ENCODE peak calls at places on chromosomes 6 and 20, in six cellular contexts. One of them, this sample, is unnamed.

GRCh38 chr6:151071295-151071694 is 168.5 kb upstream of the AKAP12 start:
- DNase-seq in suprapubic skin: no peak
- DNase-seq in A549: peak; percentile 79
- DNase-seq in tibial nerve: peak; percentile 41
- DNase-seq in H1: no peak
- DNase-seq in ovary: peak; percentile 64
- DNase-seq in this sample: peak; percentile 89

GRCh38 chr20:59181936-59182335 is 18.3 kb downstream of the ZNF831 start:
- DNase-seq in suprapubic skin: no peak
- DNase-seq in A549: no peak
- DNase-seq in tibial nerve: no peak
- DNase-seq in H1: no peak
- DNase-seq in ovary: no peak
- DNase-seq in this sample: peak; percentile 80

GRCh38 chr20:56995635-56996075 is 270.8 kb downstream of the BMP7 start:
- DNase-seq in suprapubic skin: no peak
- DNase-seq in A549: peak; percentile 36
- DNase-seq in tibial nerve: no peak
- DNase-seq in H1: peak; percentile 49
- DNase-seq in ovary: no peak
- DNase-seq in this sample: no peak

GRCh38 chr6:166567107-166567506 is 19.4 kb downstream of the RAMACL start:
- DNase-seq in suprapubic skin: peak; percentile 81
- DNase-seq in A549: no peak
- DNase-seq in tibial nerve: no peak
- DNase-seq in H1: no peak
- DNase-seq in ovary: no peak
- DNase-seq in this sample: no peak

GRCh38 chr6:127869772-127870404 is 31.0 kb downstream of the THEMIS start:
- DNase-seq in suprapubic skin: no peak
- DNase-seq in A549: no peak
- DNase-seq in tibial nerve: no peak
- DNase-seq in H1: no peak
- DNase-seq in ovary: no peak
- DNase-seq in this sample: no peak

GRCh38 chr6:29676981-29677601 is 3.9 kb downstream of the ZFP57 start:
- DNase-seq in suprapubic skin: no peak
- DNase-seq in A549: peak; percentile 29
- DNase-seq in tibial nerve: no peak
- DNase-seq in H1: no peak
- DNase-seq in ovary: no peak
- DNase-seq in this sample: no peak

GRCh38 chr6:25659633-25660368 is 7.8 kb downstream of the SCGN start:
- DNase-seq in suprapubic skin: no peak
- DNase-seq in A549: no peak
- DNase-seq in tibial nerve: no peak
- DNase-seq in H1: no peak
- DNase-seq in ovary: no peak
- DNase-seq in this sample: no peak

GRCh38 chr6:157981395-157982296 is at the start of gene SYNJ2:
- DNase-seq in suprapubic skin: peak; percentile 81
- DNase-seq in A549: peak; percentile 71
- DNase-seq in tibial nerve: peak; percentile 40
- DNase-seq in H1: peak; percentile 57
- DNase-seq in ovary: peak; percentile 77
- DNase-seq in this sample: no peak

GRCh38 chr20:17680128-17680835 is 1.8 kb downstream of the RRBP1 start:
- DNase-seq in suprapubic skin: peak; percentile 79
- DNase-seq in A549: peak; percentile 75
- DNase-seq in tibial nerve: no peak
- DNase-seq in H1: no peak
- DNase-seq in ovary: peak; percentile 62
- DNase-seq in this sample: no peak

GRCh38 chr20:24590193-24590982 is 121.0 kb downstream of the SYNDIG1 start:
- DNase-seq in suprapubic skin: no peak
- DNase-seq in A549: no peak
- DNase-seq in tibial nerve: no peak
- DNase-seq in H1: no peak
- DNase-seq in ovary: no peak
- DNase-seq in this sample: no peak

GRCh38 chr6:139334791-139335446 is 39.5 kb downstream of the CITED2 start:
- DNase-seq in suprapubic skin: no peak
- DNase-seq in A549: no peak
- DNase-seq in tibial nerve: no peak
- DNase-seq in H1: no peak
- DNase-seq in ovary: no peak
- DNase-seq in this sample: no peak

GRCh38 chr6:53458097-53458866 is 86.6 kb downstream of the GCLC start:
- DNase-seq in suprapubic skin: no peak
- DNase-seq in A549: no peak
- DNase-seq in tibial nerve: no peak
- DNase-seq in H1: no peak
- DNase-seq in ovary: no peak
- DNase-seq in this sample: no peak

GRCh38 chr6:152004036-152004566 is 196.6 kb downstream of the ESR1 start:
- DNase-seq in suprapubic skin: no peak
- DNase-seq in A549: no peak
- DNase-seq in tibial nerve: no peak
- DNase-seq in H1: no peak
- DNase-seq in ovary: no peak
- DNase-seq in this sample: no peak

GRCh38 chr6:113595921-113596376 is 261.2 kb upstream of the MARCKS start:
- DNase-seq in suprapubic skin: no peak
- DNase-seq in A549: no peak
- DNase-seq in tibial nerve: no peak
- DNase-seq in H1: no peak
- DNase-seq in ovary: no peak
- DNase-seq in this sample: no peak

GRCh38 chr20:34522969-34523871 is 7.0 kb downstream of the DYNLRB1 start:
- DNase-seq in suprapubic skin: no peak
- DNase-seq in A549: peak; percentile 82
- DNase-seq in tibial nerve: no peak
- DNase-seq in H1: no peak
- DNase-seq in ovary: peak; percentile 42
- DNase-seq in this sample: peak; percentile 91

GRCh38 chr20:41443667-41444066 is 77.0 kb upstream of the EMILIN3 start:
- DNase-seq in suprapubic skin: no peak
- DNase-seq in A549: no peak
- DNase-seq in tibial nerve: no peak
- DNase-seq in H1: no peak
- DNase-seq in ovary: no peak
- DNase-seq in this sample: no peak

GRCh38 chr6:120147218-120147871 is 797.8 kb upstream of the MAN1A1 start:
- DNase-seq in suprapubic skin: no peak
- DNase-seq in A549: peak; percentile 1
- DNase-seq in tibial nerve: no peak
- DNase-seq in H1: no peak
- DNase-seq in ovary: peak; percentile 3
- DNase-seq in this sample: no peak

GRCh38 chr6:3230275-3231212 is 3.1 kb upstream of the TUBB2B start:
- DNase-seq in suprapubic skin: no peak
- DNase-seq in A549: no peak
- DNase-seq in tibial nerve: no peak
- DNase-seq in H1: no peak
- DNase-seq in ovary: no peak
- DNase-seq in this sample: no peak

GRCh38 chr20:37598101-37598530 is 70.4 kb upstream of the BLCAP start:
- DNase-seq in suprapubic skin: no peak
- DNase-seq in A549: no peak
- DNase-seq in tibial nerve: no peak
- DNase-seq in H1: peak; percentile 7
- DNase-seq in ovary: no peak
- DNase-seq in this sample: no peak

GRCh38 chr20:63890201-63890576 is 4.7 kb upstream of the DNAJC5 start:
- DNase-seq in suprapubic skin: no peak
- DNase-seq in A549: no peak
- DNase-seq in tibial nerve: no peak
- DNase-seq in H1: no peak
- DNase-seq in ovary: no peak
- DNase-seq in this sample: no peak

GRCh38 chr20:34583524-34583923 is 25.0 kb downstream of the MAP1LC3A start:
- DNase-seq in suprapubic skin: no peak
- DNase-seq in A549: no peak
- DNase-seq in tibial nerve: no peak
- DNase-seq in H1: no peak
- DNase-seq in ovary: no peak
- DNase-seq in this sample: peak; percentile 39

GRCh38 chr6:165653196-165653595 is 9.8 kb downstream of the PDE10A start:
- DNase-seq in suprapubic skin: no peak
- DNase-seq in A549: no peak
- DNase-seq in tibial nerve: no peak
- DNase-seq in H1: no peak
- DNase-seq in ovary: no peak
- DNase-seq in this sample: peak; percentile 53

DNA sequence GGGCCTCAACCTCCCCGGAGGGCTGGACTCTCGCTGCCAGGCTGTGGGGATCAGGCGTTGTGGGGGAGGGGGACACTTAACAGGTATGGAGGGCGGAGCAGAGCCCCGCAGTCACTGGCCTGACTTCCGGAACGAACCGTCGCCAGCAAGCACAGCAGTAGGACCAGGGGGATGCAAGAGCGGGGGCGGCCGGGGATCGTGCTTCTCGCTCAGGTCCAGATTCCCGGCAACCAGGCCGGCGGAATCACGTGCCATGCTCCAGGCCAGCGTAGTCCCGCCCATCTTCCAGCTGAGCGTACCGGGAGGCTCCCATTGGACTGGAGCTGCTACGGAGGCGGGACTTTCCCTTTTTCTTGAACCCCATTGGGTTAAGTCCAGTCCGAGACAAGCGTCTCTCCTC is 10.0 kb upstream of the POU5F1 start:
- DNase-seq in suprapubic skin: no peak
- DNase-seq in A549: no peak
- DNase-seq in tibial nerve: peak; percentile 70
- DNase-seq in H1: no peak
- DNase-seq in ovary: peak; percentile 82
- DNase-seq in this sample: no peak
- H3K4me3 ChIP-seq in suprapubic skin: peak overlapping the region; percentile 23
- H3K4me3 ChIP-seq in A549: no peak overlapping the region
- H3K4me3 ChIP-seq in tibial nerve: peak overlapping the region; percentile 49
- H3K4me3 ChIP-seq in H1: no peak overlapping the region
- H3K4me3 ChIP-seq in ovary: peak overlapping the region; percentile 20
- H3K4me3 ChIP-seq in this sample: peak overlapping the region; percentile 26

DNA sequence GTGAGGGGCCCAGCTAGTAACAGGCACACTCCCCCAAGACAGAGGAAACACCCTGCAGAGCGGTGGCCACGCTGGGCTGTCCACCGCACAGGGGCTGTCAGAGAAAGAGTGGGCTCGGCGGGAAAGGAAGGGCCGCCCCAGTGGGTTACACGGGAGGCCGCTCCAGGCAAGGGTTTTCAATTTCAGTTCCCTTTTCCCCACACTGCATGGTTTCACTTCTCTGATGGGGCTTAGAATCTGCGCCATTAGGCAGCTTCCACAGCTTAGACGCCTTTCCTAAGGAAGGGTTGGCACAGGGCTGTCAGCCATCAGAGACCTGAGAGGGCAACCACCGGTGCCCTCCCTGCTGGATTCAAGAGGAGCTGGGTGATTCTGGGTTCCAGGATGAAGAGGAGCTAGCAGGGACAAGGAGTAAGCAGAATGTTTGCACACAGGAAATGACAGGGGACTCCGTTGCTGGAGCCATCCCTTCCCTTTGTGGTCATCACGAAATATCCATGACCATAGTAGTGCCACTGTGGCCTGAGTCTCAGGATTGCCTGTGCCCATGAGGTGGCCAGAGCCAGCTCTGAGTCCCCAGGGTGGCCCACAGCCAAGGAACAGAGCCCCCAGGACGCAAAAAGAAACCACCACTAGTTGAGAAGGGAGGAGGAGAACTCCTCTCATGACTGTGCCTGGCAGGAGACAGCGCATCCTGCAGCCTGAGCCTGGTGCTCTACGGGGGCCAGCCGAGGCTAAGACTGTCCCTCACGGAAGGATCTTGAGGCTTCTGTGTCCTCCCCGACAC is 282.6 kb downstream of the NRN1 start:
- DNase-seq in suprapubic skin: no peak
- DNase-seq in A549: no peak
- DNase-seq in tibial nerve: no peak
- DNase-seq in H1: no peak
- DNase-seq in ovary: no peak
- DNase-seq in this sample: no peak
- TF ChIP-seq POLR2A in suprapubic skin: no peak
- TF ChIP-seq POLR2A in A549: no peak
- TF ChIP-seq POLR2A in tibial nerve: no peak
- TF ChIP-seq POLR2A in H1: no peak
- TF ChIP-seq POLR2A in ovary: no peak
- TF ChIP-seq POLR2A in this sample: no peak

GRCh38 chr6:168087436-168088160 is 8.6 kb upstream of the FRMD1 start:
- DNase-seq in suprapubic skin: no peak
- DNase-seq in A549: no peak
- DNase-seq in tibial nerve: no peak
- DNase-seq in H1: no peak
- DNase-seq in ovary: no peak
- DNase-seq in this sample: no peak

GRCh38 chr6:168090064-168090690 is 11.2 kb upstream of the FRMD1 start:
- DNase-seq in suprapubic skin: no peak
- DNase-seq in A549: no peak
- DNase-seq in tibial nerve: no peak
- DNase-seq in H1: no peak
- DNase-seq in ovary: no peak
- DNase-seq in this sample: no peak

GRCh38 chr6:168086616-168087015 is 7.6 kb upstream of the FRMD1 start:
- DNase-seq in suprapubic skin: no peak
- DNase-seq in A549: no peak
- DNase-seq in tibial nerve: no peak
- DNase-seq in H1: no peak
- DNase-seq in ovary: no peak
- DNase-seq in this sample: no peak

GRCh38 chr6:168089186-168090063 is 10.4 kb upstream of the FRMD1 start:
- DNase-seq in suprapubic skin: no peak
- DNase-seq in A549: no peak
- DNase-seq in tibial nerve: no peak
- DNase-seq in H1: no peak
- DNase-seq in ovary: no peak
- DNase-seq in this sample: no peak

GRCh38 chr6:168088161-168089106 is 9.4 kb upstream of the FRMD1 start:
- DNase-seq in suprapubic skin: no peak
- DNase-seq in A549: no peak
- DNase-seq in tibial nerve: no peak
- DNase-seq in H1: no peak
- DNase-seq in ovary: peak; percentile 74
- DNase-seq in this sample: no peak
- TF ChIP-seq EP300 in suprapubic skin: no peak
- TF ChIP-seq EP300 in A549: no peak
- TF ChIP-seq EP300 in tibial nerve: peak; percentile 69
- TF ChIP-seq EP300 in H1: no peak
- TF ChIP-seq EP300 in ovary: no peak
- TF ChIP-seq EP300 in this sample: no peak

DNA sequence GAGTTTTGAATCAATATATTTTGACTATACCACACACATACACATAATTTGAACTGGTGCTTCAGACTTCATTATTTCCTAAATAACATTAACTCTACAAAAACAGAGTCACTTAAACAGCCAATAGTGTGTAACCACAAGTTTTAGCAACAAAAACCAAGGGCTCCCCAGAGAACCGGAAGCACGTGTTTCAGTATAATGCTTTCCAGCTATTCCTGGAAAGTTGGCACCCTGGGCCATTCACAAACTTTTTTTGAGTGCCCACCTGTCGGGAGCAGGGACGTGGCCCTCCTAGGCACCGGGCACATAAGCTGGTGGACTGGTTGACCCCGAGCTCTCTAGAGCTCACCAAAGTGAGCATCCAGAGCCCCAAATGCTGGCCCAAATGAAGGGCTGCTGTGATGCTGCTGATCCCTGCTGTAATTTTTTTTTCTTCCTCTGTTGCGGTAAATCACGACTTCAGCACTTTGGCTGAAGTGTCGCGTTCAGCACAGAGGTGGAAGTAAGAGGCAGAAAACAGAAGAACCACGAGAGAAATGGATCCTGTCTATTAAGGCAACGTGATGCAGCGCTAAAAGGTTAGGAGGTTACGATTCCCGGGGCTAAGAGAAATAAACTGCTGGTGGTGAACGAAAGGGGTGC is 1.8 kb upstream of the SLC35D3 start:
- DNase-seq in suprapubic skin: no peak
- DNase-seq in A549: no peak
- DNase-seq in tibial nerve: no peak
- DNase-seq in H1: no peak
- DNase-seq in ovary: no peak
- DNase-seq in this sample: peak; percentile 79
- H3K4me3 ChIP-seq in suprapubic skin: peak overlapping the region; percentile 61
- H3K4me3 ChIP-seq in A549: no peak overlapping the region
- H3K4me3 ChIP-seq in tibial nerve: peak overlapping the region; percentile 51
- H3K4me3 ChIP-seq in H1: peak overlapping the region; percentile 41
- H3K4me3 ChIP-seq in ovary: no peak overlapping the region
- H3K4me3 ChIP-seq in this sample: peak overlapping the region; percentile 56